ENCODE peak calls at places on chromosomes 4 and X, in six cellular contexts. X is amygdala; N is Calu3; Y is choroid plexus epithelial cell; G is activated CD4-positive, alpha-beta T cell treated with anti-CD3 and anti-CD28 coated beads, Interleukin-2, amount 10 ng/mL, durations not matched to agents 7 days and 5 days; T is lower leg skin. S is an unnamed sample.

GRCh38 chr4:74109894-74110605 is 11.1 kb upstream of the CXCL2 start:
- DNase-seq in X (no peak), N (no peak), Y (peak), G (no peak), T (no peak), S (no peak)

GRCh38 chrX:46180258-46180687 is 364.9 kb downstream of the ZNF674 start:
- DNase-seq in X (no peak), N (peak), Y (peak), G (peak), T (no peak), S (no peak)

GRCh38 chr4:5734841-5735240 is 23.8 kb downstream of the EVC start:
- DNase-seq in X (no peak), N (no peak), Y (no peak), G (no peak), T (no peak), S (no peak)

GRCh38 chr4:45453258-45453841 is 670.5 kb downstream of the GABRG1 start:
- DNase-seq in X (no peak), N (peak), Y (peak), G (no peak), T (no peak), S (no peak)

GRCh38 chr4:185380320-185380719 is 15.4 kb downstream of the LRP2BP start:
- DNase-seq in X (no peak), N (no peak), Y (no peak), G (no peak), T (no peak), S (no peak)

GRCh38 chr4:86329431-86329830 is 30.4 kb downstream of the MAPK10 start:
- DNase-seq in X (no peak), N (no peak), Y (no peak), G (no peak), T (no peak), S (no peak)

GRCh38 chrX:7582191-7582590 is 260.8 kb upstream of the VCX start:
- DNase-seq in X (no peak), N (no peak), Y (no peak), G (no peak), T (no peak), S (no peak)

GRCh38 chr4:124635331-124635730 is 77.2 kb downstream of the ANKRD50 start:
- DNase-seq in X (no peak), N (no peak), Y (no peak), G (no peak), T (no peak), S (no peak)

GRCh38 chr4:169818063-169818679 is 60.4 kb upstream of the HPF1 start:
- DNase-seq in X (no peak), N (no peak), Y (no peak), G (no peak), T (no peak), S (no peak)

GRCh38 chr4:95761441-95761840 is 78.5 kb upstream of the PDHA2 start:
- DNase-seq in X (no peak), N (no peak), Y (peak), G (no peak), T (no peak), S (no peak)

GRCh38 chrX:52265713-52266112 is 81.0 kb downstream of the MAGED4 start:
- DNase-seq in X (no peak), N (no peak), Y (no peak), G (no peak), T (no peak), S (no peak)

GRCh38 chrX:104921606-104922205 is 298.8 kb downstream of the TEX13A start:
- DNase-seq in X (no peak), N (no peak), Y (no peak), G (no peak), T (no peak), S (no peak)

GRCh38 chrX:115592997-115593734 is 32.2 kb downstream of the PLS3 start:
- DNase-seq in X (no peak), N (no peak), Y (peak), G (no peak), T (no peak), S (no peak)

GRCh38 chr4:143668930-143669553 is 31.4 kb downstream of the FREM3 start:
- DNase-seq in X (no peak), N (no peak), Y (no peak), G (no peak), T (no peak), S (no peak)

GRCh38 chrX:152900937-152901445 is 3.1 kb downstream of the ZNF185 start:
- DNase-seq in X (no peak), N (no peak), Y (no peak), G (no peak), T (no peak), S (no peak)

GRCh38 chr4:165802452-165802851 is 70.6 kb upstream of the TLL1 start:
- DNase-seq in X (no peak), N (no peak), Y (no peak), G (no peak), T (no peak), S (no peak)

GRCh38 chrX:134969726-134970125 is 21.1 kb upstream of the SMIM10 start:
- DNase-seq in X (no peak), N (no peak), Y (no peak), G (no peak), T (no peak), S (no peak)

GRCh38 chr4:27194599-27194998 is 334.0 kb downstream of the STIM2 start:
- DNase-seq in X (no peak), N (no peak), Y (no peak), G (no peak), T (no peak), S (no peak)

GRCh38 chr4:30815685-30816084 is 95.5 kb downstream of the PCDH7 start:
- DNase-seq in X (no peak), N (no peak), Y (no peak), G (no peak), T (no peak), S (no peak)

GRCh38 chr4:3713817-3714641 is 52.2 kb upstream of the ADRA2C start:
- DNase-seq in X (no peak), N (no peak), Y (no peak), G (no peak), T (no peak), S (no peak)

GRCh38 chr4:153295131-153295755 is 49.2 kb upstream of the MND1 start:
- DNase-seq in X (no peak), N (peak), Y (no peak), G (no peak), T (no peak), S (no peak)

GRCh38 chr4:11626046-11626445 is 197.4 kb upstream of the HS3ST1 start:
- DNase-seq in X (no peak), N (no peak), Y (no peak), G (no peak), T (no peak), S (no peak)

GRCh38 chr4:56240554-56241190 is 146.6 kb downstream of the AASDH start:
- DNase-seq in X (no peak), N (no peak), Y (no peak), G (no peak), T (no peak), S (no peak)

GRCh38 chr4:86893136-86893535 is 914 bp upstream of the C4orf36 start:
- DNase-seq in X (no peak), N (no peak), Y (no peak), G (no peak), T (no peak), S (no peak)

GRCh38 chr4:99383833-99384392 is 31.4 kb upstream of the ADH1C start:
- DNase-seq in X (no peak), N (no peak), Y (peak), G (no peak), T (no peak), S (no peak)

GRCh38 chrX:117711774-117712173 is 404.8 kb downstream of the KLHL13 start:
- DNase-seq in X (no peak), N (no peak), Y (no peak), G (no peak), T (no peak), S (no peak)

GRCh38 chrX:3663576-3664290 is 49.7 kb downstream of the PRKX start:
- DNase-seq in X (no peak), N (no peak), Y (no peak), G (no peak), T (peak), S (no peak)

GRCh38 chr4:46219872-46220271 is 96.0 kb upstream of the GABRG1 start:
- DNase-seq in X (no peak), N (no peak), Y (no peak), G (no peak), T (no peak), S (no peak)